ENCODE peak calls at places on chromosomes 1 and 21, in eight cellular contexts. L is Caco-2, D is neuronal stem cell, P is nucleus accumbens, Q is left lung, M is HAP-1, O is mucosa of gallbladder, G is HEK293T. Z is an unnamed sample.

GRCh38 chr1:114758251-114758832 is 558 bp upstream of the CSDE1 start:
- DNase-seq in L (no peak), D (no peak), P (no peak), Q (no peak), M (no peak), O (no peak), G (peak; percentile 12), Z (no peak)

GRCh38 chr1:187006896-187007295 is 178.1 kb downstream of the PLA2G4A start:
- DNase-seq in L (no peak), D (no peak), P (no peak), Q (no peak), M (no peak), O (no peak), G (no peak), Z (no peak)

GRCh38 chr1:245180496-245180895 is 25.7 kb downstream of the KIF26B start:
- DNase-seq in L (no peak), D (no peak), P (no peak), Q (no peak), M (no peak), O (no peak), G (no peak), Z (peak; percentile 25)

GRCh38 chr1:81801032-81801833 is 499 bp downstream of the ADGRL2 start:
- DNase-seq in L (peak; percentile 44), D (peak; percentile 88), P (no peak), Q (peak; percentile 79), M (peak; percentile 91), O (peak; percentile 80), G (peak; percentile 73), Z (peak; percentile 61)

GRCh38 chr21:41142051-41142795 is 25.7 kb upstream of the BACE2 start:
- DNase-seq in L (peak; percentile 49), D (no peak), P (no peak), Q (no peak), M (no peak), O (no peak), G (no peak), Z (no peak)

GRCh38 chr21:33171584-33172169 is 58.1 kb upstream of the IFNAR2 start:
- DNase-seq in L (no peak), D (no peak), P (no peak), Q (no peak), M (no peak), O (no peak), G (no peak), Z (no peak)

GRCh38 chr21:17435565-17436543 is 77.0 kb upstream of the CXADR start:
- DNase-seq in L (no peak), D (no peak), P (no peak), Q (no peak), M (no peak), O (no peak), G (no peak), Z (no peak)

GRCh38 chr1:171372418-171373088 is 58.6 kb downstream of the FMO4 start:
- DNase-seq in L (no peak), D (no peak), P (no peak), Q (no peak), M (no peak), O (no peak), G (no peak), Z (no peak)

GRCh38 chr1:33295023-33295422 is 25.9 kb downstream of the A3GALT2 start:
- DNase-seq in L (no peak), D (no peak), P (no peak), Q (no peak), M (no peak), O (no peak), G (no peak), Z (no peak)

GRCh38 chr21:41045534-41046268 is 122.3 kb upstream of the BACE2 start:
- DNase-seq in L (peak; percentile 48), D (peak; percentile 26), P (no peak), Q (no peak), M (no peak), O (no peak), G (peak; percentile 28), Z (peak; percentile 45)

GRCh38 chr21:45994738-45995685 is 13.4 kb downstream of the COL6A1 start:
- DNase-seq in L (no peak), D (no peak), P (no peak), Q (peak; percentile 62), M (no peak), O (no peak), G (no peak), Z (peak; percentile 2)

GRCh38 chr1:167797005-167797404 is 75.2 kb downstream of the MPZL1 start:
- DNase-seq in L (peak; percentile 30), D (no peak), P (no peak), Q (no peak), M (no peak), O (peak; percentile 72), G (no peak), Z (peak; percentile 27)

GRCh38 chr1:25871704-25872494 is 3.6 kb downstream of the PAQR7 start:
- DNase-seq in L (no peak), D (no peak), P (no peak), Q (peak; percentile 22), M (no peak), O (no peak), G (no peak), Z (no peak)

GRCh38 chr1:192920412-192920811 is 111.6 kb downstream of the RGS2 start:
- DNase-seq in L (no peak), D (no peak), P (no peak), Q (no peak), M (no peak), O (no peak), G (no peak), Z (no peak)

GRCh38 chr1:161131721-161132409 is 602 bp downstream of the DEDD start:
- DNase-seq in L (no peak), D (no peak), P (no peak), Q (no peak), M (no peak), O (no peak), G (no peak), Z (no peak)

GRCh38 chr1:147236959-147237791 is 5.3 kb upstream of the CHD1L start:
- DNase-seq in L (no peak), D (no peak), P (no peak), Q (peak; percentile 72), M (no peak), O (no peak), G (no peak), Z (no peak)

GRCh38 chr1:224641030-224641429 is 24.9 kb downstream of the CNIH3 start:
- DNase-seq in L (peak; percentile 39), D (no peak), P (no peak), Q (no peak), M (no peak), O (no peak), G (no peak), Z (no peak)

GRCh38 chr1:116290085-116290670 is 82.9 kb upstream of the ATP1A1 start:
- DNase-seq in L (no peak), D (no peak), P (no peak), Q (no peak), M (no peak), O (no peak), G (no peak), Z (no peak)

GRCh38 chr21:46634966-46635323 is 529 bp upstream of the PRMT2 start:
- DNase-seq in L (peak; percentile 69), D (peak; percentile 74), P (peak; percentile 87), Q (no peak), M (peak; percentile 16), O (peak; percentile 73), G (no peak), Z (no peak)

GRCh38 chr1:191134796-191135195 is 657.1 kb upstream of the BRINP3 start:
- DNase-seq in L (no peak), D (no peak), P (no peak), Q (no peak), M (no peak), O (no peak), G (no peak), Z (peak; percentile 18)

GRCh38 chr1:224864006-224864405 is 65.5 kb upstream of the DNAH14 start:
- DNase-seq in L (no peak), D (no peak), P (no peak), Q (no peak), M (no peak), O (no peak), G (no peak), Z (no peak)

GRCh38 chr1:59499956-59500569 is 203.2 kb downstream of the FGGY start:
- DNase-seq in L (no peak), D (no peak), P (no peak), Q (no peak), M (no peak), O (no peak), G (no peak), Z (no peak)

GRCh38 chr1:162878000-162878596 is 17.1 kb upstream of the CCDC190 start:
- DNase-seq in L (peak; percentile 74), D (peak; percentile 72), P (no peak), Q (no peak), M (peak; percentile 30), O (peak; percentile 54), G (peak; percentile 73), Z (peak; percentile 79)

GRCh38 chr1:9651565-9652378 is at the start of gene PIK3CD:
- DNase-seq in L (peak; percentile 23), D (peak; percentile 70), P (no peak), Q (peak; percentile 93), M (no peak), O (no peak), G (peak; percentile 62), Z (peak; percentile 54)

GRCh38 chr1:78536427-78536826 is 45.7 kb downstream of the PTGFR start:
- DNase-seq in L (no peak), D (no peak), P (no peak), Q (no peak), M (no peak), O (no peak), G (no peak), Z (no peak)

GRCh38 chr1:43048601-43049011 is 89.9 kb upstream of the SLC2A1 start:
- DNase-seq in L (no peak), D (no peak), P (no peak), Q (no peak), M (no peak), O (no peak), G (no peak), Z (no peak)

GRCh38 chr1:107899655-107900054 is 65.3 kb downstream of the VAV3 start:
- DNase-seq in L (no peak), D (no peak), P (no peak), Q (no peak), M (no peak), O (no peak), G (no peak), Z (no peak)

Z was measured in endothelial cell.